ENCODE peak calls at places on chromosome 6, in five cellular contexts. L, B, W, K and N are unnamed samples.

GRCh38 chr6:101980924-101981323 is 587.4 kb downstream of the GRIK2 start:
- DNase-seq in B (no peak), L (no peak), K (no peak), W (no peak), N (no peak)

GRCh38 chr6:34005845-34006644 is 139.8 kb downstream of the GRM4 start:
- DNase-seq in K (no peak), W (no peak), B (peak; percentile 27), L (no peak), N (no peak)

GRCh38 chr6:20070047-20070446 is 142.2 kb downstream of the MBOAT1 start:
- DNase-seq in B (no peak), L (no peak), W (no peak), K (no peak), N (no peak)

GRCh38 chr6:161917645-161918044 is 643.8 kb upstream of the AGPAT4 start:
- DNase-seq in L (no peak), K (no peak), B (no peak), W (no peak), N (no peak)

GRCh38 chr6:27494987-27495385 is 22.1 kb upstream of the ZNF184 start:
- DNase-seq in W (no peak), K (no peak), L (no peak), B (no peak), N (no peak)

GRCh38 chr6:13528777-13529343 is 41.5 kb upstream of the GFOD1 start:
- DNase-seq in L (no peak), B (no peak), K (no peak), W (no peak), N (no peak)

GRCh38 chr6:28537065-28537464 is 11.4 kb downstream of the GPX5 start:
- DNase-seq in K (peak; percentile 5), B (no peak), L (no peak), W (no peak), N (no peak)

GRCh38 chr6:8462694-8463093 is 27.3 kb upstream of the SLC35B3 start:
- DNase-seq in L (no peak), W (no peak), K (no peak), B (no peak), N (no peak)

GRCh38 chr6:29791162-29791561 is 36.5 kb upstream of the HLA-G start:
- DNase-seq in L (no peak), K (peak; percentile 31), W (no peak), B (no peak), N (no peak)

GRCh38 chr6:43014434-43014909 is 423 bp downstream of the KLHDC3 start:
- DNase-seq in K (peak; percentile 45), L (no peak), B (no peak), W (no peak), N (no peak)

GRCh38 chr6:141521440-141521839 is 611.3 kb upstream of the GJE1 start:
- DNase-seq in B (no peak), W (no peak), L (no peak), K (peak; percentile 34), N (no peak)

GRCh38 chr6:76420094-76420493 is 347.6 kb upstream of the IMPG1 start:
- DNase-seq in K (no peak), B (no peak), W (no peak), L (no peak), N (no peak)

GRCh38 chr6:28543671-28544131 is 18.0 kb downstream of the GPX5 start:
- DNase-seq in L (no peak), W (no peak), B (peak; percentile 68), K (no peak), N (no peak)

GRCh38 chr6:74410630-74411029 is 714.6 kb downstream of the CD109 start:
- DNase-seq in L (peak; percentile 3), B (no peak), K (peak; percentile 40), W (no peak), N (peak; percentile 62)

GRCh38 chr6:146315321-146316254 is 228.0 kb upstream of the RAB32 start:
- DNase-seq in W (no peak), K (no peak), B (no peak), L (no peak), N (no peak)

GRCh38 chr6:20474756-20475542 is 59.3 kb upstream of the CDKAL1 start:
- DNase-seq in B (no peak), K (no peak), L (no peak), W (no peak), N (no peak)

GRCh38 chr6:2773450-2773849 is 8.3 kb downstream of the WRNIP1 start:
- DNase-seq in K (peak; percentile 60), B (no peak), W (no peak), L (no peak), N (no peak)

GRCh38 chr6:170403451-170403850 is 96.9 kb downstream of the FAM120B start:
- DNase-seq in L (no peak), W (no peak), K (peak; percentile 70), B (no peak), N (no peak)

GRCh38 chr6:30047220-30047619 is 13.8 kb upstream of the POLR1H start:
- DNase-seq in K (no peak), L (no peak), W (no peak), B (no peak), N (no peak)

GRCh38 chr6:127026247-127026646 is 92.2 kb upstream of the RSPO3 start:
- DNase-seq in K (no peak), L (no peak), W (no peak), B (no peak), N (no peak)

GRCh38 chr6:167452338-167453081 is 127.6 kb downstream of the TTLL2 start:
- DNase-seq in W (no peak), B (no peak), K (no peak), L (no peak), N (no peak)

GRCh38 chr6:145276746-145277145 is 458.6 kb downstream of the EPM2A start:
- DNase-seq in L (no peak), K (peak; percentile 30), B (no peak), W (no peak), N (no peak)

GRCh38 chr6:86192123-86192522 is 549.4 kb upstream of the SYNCRIP start:
- DNase-seq in W (no peak), B (no peak), L (no peak), K (no peak), N (no peak)

GRCh38 chr6:1242439-1242838 is 69.5 kb upstream of the FOXQ1 start:
- DNase-seq in L (no peak), W (no peak), B (no peak), K (peak; percentile 49), N (peak; percentile 37)

GRCh38 chr6:14165091-14165490 is 47.5 kb downstream of the CD83 start:
- DNase-seq in W (no peak), K (peak; percentile 71), L (peak; percentile 21), B (no peak), N (peak; percentile 56)

GRCh38 chr6:98833101-98834059 is 994 bp upstream of the POU3F2 start:
- DNase-seq in B (peak; percentile 73), W (no peak), L (no peak), K (peak; percentile 16), N (no peak)

GRCh38 chr6:10690651-10691445 is 3.6 kb downstream of the C6orf52 start:
- DNase-seq in K (no peak), W (no peak), L (no peak), B (no peak), N (no peak)

GRCh38 chr6:106084106-106084963 is 1.8 kb upstream of the PRDM1 start:
- DNase-seq in K (peak; percentile 92), L (peak; percentile 77), W (no peak), B (no peak), N (peak; percentile 89)

GRCh38 chr6:106085687-106085983 is 501 bp upstream of the PRDM1 start:
- DNase-seq in B (no peak), L (no peak), W (no peak), K (no peak), N (no peak)

GRCh38 chr6:106087548-106088325 is 1.6 kb downstream of the PRDM1 start:
- DNase-seq in W (no peak), B (no peak), L (no peak), K (peak; percentile 87), N (peak; percentile 61)

GRCh38 chr6:106084973-106085686 is 1.0 kb upstream of the PRDM1 start:
- DNase-seq in K (peak; percentile 68), L (peak; percentile 54), W (no peak), B (no peak), N (no peak)

GRCh38 chr6:106085984-106086832 is at the start of gene PRDM1:
- DNase-seq in B (peak; percentile 95), L (peak; percentile 75), W (peak; percentile 53), K (peak; percentile 72), N (peak; percentile 47)
- TF ChIP-seq CTCF in B (peak; percentile 34), L (no peak), W (no peak), K (peak; percentile 15), N (peak; percentile 36)

DNA sequence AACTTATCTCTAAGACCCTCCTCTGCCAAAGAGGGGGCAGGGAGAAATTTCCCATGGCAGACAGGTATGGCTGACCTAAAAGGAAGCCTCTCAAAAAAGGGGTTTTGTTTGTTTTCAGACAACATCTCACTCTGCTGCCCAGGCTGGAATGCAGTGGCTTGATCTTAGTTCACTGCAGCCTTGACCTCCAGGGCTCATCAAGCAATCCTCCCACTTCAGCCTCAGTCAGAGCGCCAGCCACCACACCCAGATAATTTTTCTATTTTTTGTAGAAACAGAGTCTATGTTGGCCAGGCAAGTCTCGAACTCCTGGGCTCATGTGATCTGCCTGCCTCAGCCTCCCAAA is 3.8 kb downstream of the EZR start:
- DNase-seq in W (no peak), B (no peak), L (no peak), K (no peak), N (no peak)
- H3K4me3 ChIP-seq in W (peak overlapping the region; percentile 16), B (peak overlapping the region; percentile 82), L (no peak overlapping the region), K (no peak overlapping the region), N (no peak overlapping the region)

DNA sequence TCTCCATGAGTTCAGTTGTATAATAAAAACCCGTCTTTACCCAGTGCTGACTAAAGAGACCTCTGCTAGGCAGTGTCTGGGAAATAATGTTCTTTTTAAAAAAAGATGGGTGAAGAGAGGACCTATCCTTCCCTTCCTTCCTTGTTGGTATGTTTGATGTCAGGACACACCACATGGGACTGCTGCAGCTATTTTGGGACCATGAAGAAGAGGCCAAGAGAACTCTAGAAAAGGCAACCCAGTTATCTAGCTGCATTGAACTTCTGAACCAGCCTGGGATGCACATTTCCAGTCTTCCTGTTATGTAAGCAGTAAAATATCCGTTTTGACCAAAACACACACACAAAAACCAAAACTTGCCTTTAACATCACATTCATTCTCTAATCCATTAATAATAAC is 77.3 kb downstream of the RFX6 start:
- DNase-seq in K (no peak), L (no peak), W (no peak), B (no peak), N (no peak)
- TF ChIP-seq CTCF in K (no peak), L (no peak), W (no peak), B (no peak), N (no peak)

DNA sequence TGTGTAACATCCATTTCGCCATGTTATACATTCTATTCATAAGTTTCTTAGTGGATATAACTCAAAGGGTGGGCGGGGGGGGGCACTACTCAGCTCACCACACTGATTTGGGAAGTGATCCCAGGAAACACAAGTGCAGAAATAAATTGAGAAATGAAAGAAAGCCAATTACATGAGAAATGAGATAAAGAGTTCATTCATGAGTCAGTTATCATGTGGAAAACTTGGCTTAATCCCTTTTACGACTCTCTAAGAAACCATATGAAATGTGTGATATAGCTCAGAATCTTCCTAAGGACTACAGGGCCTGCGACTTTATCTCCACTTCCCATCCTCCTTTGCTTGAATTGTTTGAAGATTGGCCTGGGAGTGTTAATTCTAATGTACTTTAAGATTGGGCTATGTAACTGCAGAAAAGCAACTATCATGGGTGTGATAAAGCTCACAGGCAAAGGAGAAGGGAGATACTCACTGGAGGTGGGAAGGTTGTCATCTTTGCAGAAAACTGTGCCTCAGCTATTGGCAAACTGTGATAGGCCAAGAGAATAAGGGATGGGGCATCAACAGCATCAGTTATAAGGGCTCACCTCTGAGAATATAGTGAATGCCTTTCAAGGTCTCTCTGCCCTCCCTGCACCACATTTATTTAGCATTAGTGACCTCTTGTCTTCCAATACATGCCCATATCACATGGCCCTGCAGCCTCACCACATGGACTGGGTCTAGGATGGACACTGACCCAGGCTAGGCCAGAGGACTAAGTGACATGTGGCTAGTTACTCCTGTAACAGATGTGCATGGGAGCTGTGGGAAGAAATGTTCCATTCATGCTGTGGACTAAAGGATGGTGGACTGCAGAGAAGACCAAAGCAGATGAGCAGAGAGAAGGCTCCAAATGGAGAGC is 3.4 kb upstream of the BTN2A2 start:
- DNase-seq in K (no peak), L (no peak), B (no peak), W (no peak), N (no peak)
- H3K4me3 ChIP-seq in K (no peak overlapping the region), L (no peak overlapping the region), B (no peak overlapping the region), W (no peak overlapping the region), N (no peak overlapping the region)